ENCODE peak calls at places on chromosomes 1 and 21, in six cellular contexts. N is SK-N-SH, P is IMR-90, Y is HepG2, H is K562, L is GM12878. R is an unnamed sample.

GRCh38 chr1:197862221-197862620 is 40.2 kb upstream of the C1orf53 start:
- DNase-seq in P (no peak), N (no peak), L (no peak), H (no peak), Y (no peak), R (no peak)

GRCh38 chr1:51561702-51562101 is 42.6 kb upstream of the EPS15 start:
- DNase-seq in N (no peak), L (no peak), H (no peak), Y (no peak), P (no peak), R (no peak)

GRCh38 chr1:30881266-30882181 is 27.0 kb downstream of the SDC3 start:
- DNase-seq in P (no peak), H (no peak), N (no peak), Y (no peak), L (peak), R (no peak)

GRCh38 chr1:215640429-215641148 is 73.5 kb downstream of the KCTD3 start:
- DNase-seq in P (no peak), L (no peak), N (no peak), Y (no peak), H (peak), R (no peak)

GRCh38 chr1:96306809-96307208 is 414.8 kb upstream of the PTBP2 start:
- DNase-seq in N (no peak), P (peak), H (no peak), L (no peak), Y (no peak), R (no peak)

GRCh38 chr1:92486251-92487077 is at the start of gene GFI1:
- DNase-seq in N (peak), H (no peak), P (no peak), L (no peak), Y (peak), R (no peak)

GRCh38 chr1:73593379-73593778 is 604.6 kb downstream of the LRRIQ3 start:
- DNase-seq in L (no peak), N (no peak), P (no peak), H (no peak), Y (no peak), R (no peak)

GRCh38 chr1:47434051-47434842 is 3.6 kb upstream of the FOXD2 start:
- DNase-seq in L (no peak), P (peak), H (no peak), N (peak), Y (no peak), R (no peak)

GRCh38 chr1:60727553-60727952 is 354.8 kb upstream of the NFIA start:
- DNase-seq in N (no peak), H (no peak), P (no peak), Y (no peak), L (no peak), R (no peak)

GRCh38 chr1:184810735-184811316 is 56.2 kb upstream of the EDEM3 start:
- DNase-seq in H (no peak), Y (no peak), L (no peak), P (no peak), N (no peak), R (no peak)

GRCh38 chr1:97947751-97948150 is 26.9 kb upstream of the DPYD start:
- DNase-seq in P (peak), L (no peak), N (no peak), Y (no peak), H (no peak), R (no peak)

GRCh38 chr1:186849271-186849671 is 20.5 kb downstream of the PLA2G4A start:
- DNase-seq in H (no peak), Y (peak), N (no peak), P (no peak), L (peak), R (peak)

GRCh38 chr1:16120411-16120810 is 35.5 kb downstream of the EPHA2 start:
- DNase-seq in N (peak), P (no peak), H (peak), L (no peak), Y (no peak), R (no peak)

GRCh38 chr1:242770366-242770765 is 245.9 kb upstream of the PLD5 start:
- DNase-seq in L (no peak), Y (no peak), P (no peak), N (no peak), H (no peak), R (no peak)

GRCh38 chr1:50703240-50703639 is 256.8 kb downstream of the FAF1 start:
- DNase-seq in L (no peak), P (no peak), H (no peak), N (no peak), Y (no peak), R (no peak)

GRCh38 chr1:243325305-243325890 is 69.6 kb downstream of the SDCCAG8 start:
- DNase-seq in N (peak), L (no peak), Y (peak), H (peak), P (peak), R (peak)

GRCh38 chr1:153608742-153609584 is 4.0 kb downstream of the S100A16 start:
- DNase-seq in Y (peak), P (peak), L (no peak), H (peak), N (no peak), R (peak)

GRCh38 chr1:230072866-230073265 is 5.8 kb downstream of the GALNT2 start:
- DNase-seq in Y (no peak), N (no peak), H (no peak), L (no peak), P (no peak), R (no peak)

GRCh38 chr1:198620951-198621824 is 17.7 kb upstream of the PTPRC start:
- DNase-seq in L (peak), H (no peak), P (no peak), N (no peak), Y (no peak), R (no peak)

GRCh38 chr1:160251006-160251405 is 11.3 kb downstream of the DCAF8 start:
- DNase-seq in H (no peak), N (no peak), P (no peak), L (no peak), Y (no peak), R (no peak)

GRCh38 chr1:180881806-180882509 is 30.7 kb upstream of the KIAA1614 start:
- DNase-seq in Y (peak), N (peak), H (peak), L (no peak), P (peak), R (peak)

GRCh38 chr1:15455522-15455921 is 1.0 kb upstream of the CELA2A start:
- DNase-seq in N (no peak), L (peak), H (no peak), Y (no peak), P (peak), R (no peak)

GRCh38 chr1:56396524-56397067 is 182.8 kb downstream of the PLPP3 start:
- DNase-seq in L (no peak), N (no peak), H (no peak), Y (no peak), P (no peak), R (no peak)

GRCh38 chr1:91404151-91405012 is at the start of gene HFM1:
- DNase-seq in H (peak), Y (peak), P (peak), N (peak), L (no peak), R (peak)

GRCh38 chr1:21368514-21369289 is 71.2 kb upstream of the NBPF3 start:
- DNase-seq in P (peak), L (no peak), N (peak), H (peak), Y (peak), R (peak)

GRCh38 chr21:33359446-33359845 is 34.7 kb downstream of the IFNAR1 start:
- DNase-seq in L (no peak), Y (no peak), P (no peak), H (no peak), N (no peak), R (no peak)

GRCh38 chr1:26694185-26694572 is 1.6 kb upstream of the ARID1A start:
- DNase-seq in Y (no peak), L (no peak), P (no peak), H (peak), N (no peak), R (no peak)

GRCh38 chr1:169601096-169601881 is 15.0 kb upstream of the F5 start:
- DNase-seq in L (peak), Y (peak), H (peak), N (peak), P (peak), R (peak)
- TF ChIP-seq SMC3 in L (peak), Y (peak), H (no peak), N (peak), P (no peak), R (peak)

GRCh38 chr1:219312967-219313366 is 139.3 kb downstream of the LYPLAL1 start:
- DNase-seq in N (no peak), H (no peak), Y (peak), P (peak), L (no peak), R (peak)
- TF ChIP-seq SMC3 in N (no peak), H (no peak), Y (no peak), P (no peak), L (no peak), R (no peak)

DNA sequence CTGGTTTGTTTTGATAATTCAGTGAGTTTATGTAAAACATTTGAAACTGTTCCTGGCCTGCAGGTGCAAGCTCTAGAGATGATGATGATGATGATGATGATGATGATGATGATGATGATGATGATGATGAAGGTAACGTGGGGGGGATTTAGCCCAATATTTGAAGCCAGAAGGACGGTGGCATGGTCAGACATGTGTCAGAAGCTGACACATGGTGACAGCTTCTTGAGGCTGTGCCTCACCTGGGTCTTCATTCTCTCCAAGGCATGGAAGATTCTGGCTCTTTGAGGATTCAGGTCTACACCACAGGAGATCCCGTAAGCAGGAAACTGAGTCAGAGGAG is 632 bp downstream of the LACTBL1 start:
- DNase-seq in H (no peak), P (no peak), L (no peak), Y (no peak), N (no peak), R (no peak)
- TF ChIP-seq SMC3 in H (no peak), P (no peak), L (no peak), Y (no peak), N (no peak), R (no peak)

DNA sequence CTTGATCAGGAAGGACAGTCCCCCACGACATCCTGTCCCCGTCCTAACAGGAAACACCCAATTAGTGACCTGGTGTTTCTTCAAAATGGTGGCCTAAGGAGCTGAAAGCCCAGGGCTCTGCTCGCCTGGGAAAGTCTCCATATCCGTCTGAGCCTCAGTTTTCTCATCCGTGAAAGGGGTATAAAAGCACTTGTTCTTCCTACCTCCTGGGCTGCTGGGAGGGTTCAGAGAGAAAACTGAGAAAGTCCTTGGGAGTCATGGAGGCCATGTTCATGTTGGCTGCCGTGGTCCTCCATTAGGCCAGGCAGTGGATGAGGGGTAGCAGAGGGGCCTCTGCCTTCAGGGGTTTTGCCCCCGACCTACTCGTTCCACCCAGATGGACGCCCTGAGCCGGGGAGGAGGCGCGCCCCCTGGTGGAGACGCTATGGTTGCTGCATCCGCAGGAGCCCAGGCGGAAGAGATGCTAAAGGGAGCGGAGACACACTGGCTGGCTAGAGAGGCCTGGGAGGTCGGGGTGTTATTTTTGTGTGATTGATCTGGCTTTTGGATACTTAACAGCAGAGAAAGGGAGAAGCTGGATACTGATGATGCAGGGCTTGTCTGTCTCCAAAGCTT is 113.5 kb downstream of the PRDM2 start:
- DNase-seq in L (no peak), N (peak), H (peak), P (no peak), Y (no peak), R (no peak)
- TF ChIP-seq SMC3 in L (peak), N (no peak), H (peak), P (peak), Y (no peak), R (no peak)